ENCODE peak calls at places on chromosomes 7 and 10, in four cellular contexts. X is AG04450, S is A549, T is PC-3. Y is an unnamed sample.

GRCh38 chr7:36794689-36795088 is 70.4 kb upstream of the AOAH start:
- DNase-seq in X (no peak), S (no peak), T (no peak), Y (no peak)

GRCh38 chr7:30852360-30852709 is 59.3 kb upstream of the AQP1 start:
- DNase-seq in X (no peak), S (no peak), T (no peak), Y (no peak)

GRCh38 chr7:150937848-150938561 is 40.1 kb downstream of the KCNH2 start:
- DNase-seq in X (no peak), S (no peak), T (peak), Y (no peak)

GRCh38 chr7:91264924-91265681 is 870 bp downstream of the FZD1 start:
- DNase-seq in X (no peak), S (peak), T (peak), Y (peak)

GRCh38 chr7:115748123-115748738 is 282.3 kb downstream of the TFEC start:
- DNase-seq in X (no peak), S (peak), T (peak), Y (no peak)

GRCh38 chr7:22251284-22251683 is 105.7 kb downstream of the RAPGEF5 start:
- DNase-seq in X (no peak), S (no peak), T (no peak), Y (no peak)

GRCh38 chr7:117995850-117996650 is 122.8 kb upstream of the CTTNBP2 start:
- DNase-seq in X (no peak), S (no peak), T (peak), Y (no peak)

GRCh38 chr10:14184841-14185500 is 145.8 kb downstream of the FRMD4A start:
- DNase-seq in X (no peak), S (no peak), T (no peak), Y (no peak)

GRCh38 chr7:83072576-83073517 is 89.8 kb downstream of the PCLO start:
- DNase-seq in X (no peak), S (no peak), T (peak), Y (no peak)

GRCh38 chr10:95196053-95196452 is 2.0 kb downstream of the ACSM6 start:
- DNase-seq in X (no peak), S (no peak), T (no peak), Y (no peak)

GRCh38 chr10:43257210-43258031 is 9.4 kb downstream of the RASGEF1A start:
- DNase-seq in X (no peak), S (no peak), T (no peak), Y (no peak)

GRCh38 chr10:106076496-106076895 is 1088.0 kb downstream of the SORCS1 start:
- DNase-seq in X (no peak), S (no peak), T (no peak), Y (no peak)

GRCh38 chr10:69479241-69479730 is 28.0 kb downstream of the TSPAN15 start:
- DNase-seq in X (no peak), S (no peak), T (no peak), Y (no peak)

DNA sequence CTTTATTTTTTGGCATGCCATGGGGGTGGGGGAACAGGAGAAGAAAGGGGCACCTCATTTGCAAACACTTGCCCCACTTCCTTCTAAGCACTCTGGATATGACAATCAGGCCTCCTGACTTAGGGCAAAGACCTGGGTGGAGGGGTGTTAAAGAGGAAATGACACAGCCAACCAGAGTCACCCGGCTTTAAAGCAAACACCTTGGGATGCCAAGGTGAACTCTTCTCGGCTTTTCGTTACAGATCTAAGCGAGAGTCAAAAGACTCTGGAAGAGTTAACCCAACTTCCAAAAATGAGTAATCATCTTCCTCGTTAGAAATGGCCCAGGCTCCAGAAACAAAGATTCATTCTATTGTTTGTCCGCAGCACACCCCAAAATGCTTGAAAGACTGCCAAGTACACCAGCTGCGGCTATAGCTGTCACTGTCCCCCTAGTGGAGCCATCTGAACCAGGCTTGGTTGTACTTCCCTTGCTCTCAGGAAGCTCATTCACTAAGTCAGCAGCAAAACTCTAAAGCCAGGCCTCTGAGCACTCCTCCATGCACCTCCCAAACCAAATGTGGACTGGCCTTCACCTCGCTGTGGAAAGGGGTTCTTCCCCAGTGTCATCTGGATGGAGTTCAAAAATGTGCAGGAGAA is 24.8 kb downstream of the FAM53B start:
- DNase-seq in X (no peak), S (peak), T (peak), Y (no peak)
- TF ChIP-seq CTCF in X (peak), S (no peak), T (peak), Y (no peak)

DNA sequence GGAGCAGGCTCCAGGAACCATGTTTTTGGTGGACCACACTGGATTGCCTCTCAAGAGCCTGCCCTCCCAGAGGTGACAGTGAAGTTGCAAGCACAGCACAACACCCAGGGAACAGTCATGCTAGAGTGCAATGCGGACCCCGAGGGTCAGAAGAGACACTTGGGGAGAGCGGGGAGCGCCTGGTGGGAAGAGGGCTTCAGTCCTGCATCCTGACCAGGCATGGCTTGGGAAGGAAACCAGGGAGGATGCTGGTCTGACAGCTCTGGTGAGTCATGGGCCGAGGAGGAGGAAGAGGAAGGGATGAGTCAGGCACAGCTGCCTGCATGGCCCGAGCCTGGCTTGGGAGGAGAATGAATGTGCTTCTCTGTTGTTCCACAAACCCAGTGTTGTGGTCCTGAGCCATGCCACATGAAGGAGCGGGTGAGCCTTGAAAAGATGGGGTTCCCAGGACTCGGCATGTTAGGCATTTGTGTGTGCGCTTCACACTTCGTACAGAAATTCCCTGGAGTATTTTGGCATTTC is 29.5 kb upstream of the ANKRD2 start:
- DNase-seq in X (peak), S (peak), T (peak), Y (no peak)
- TF ChIP-seq CTCF in X (no peak), S (no peak), T (no peak), Y (no peak)

GRCh38 chr7:3089493-3089892 is 45.8 kb upstream of the CARD11 start:
- DNase-seq in X (no peak), S (peak), T (peak), Y (peak)
- TF ChIP-seq CTCF in X (peak), S (peak), T (peak), Y (peak)

GRCh38 chr10:86329896-86330680 is 36.5 kb downstream of the GRID1 start:
- DNase-seq in X (no peak), S (no peak), T (no peak), Y (no peak)

GRCh38 chr10:86333813-86334514 is 32.6 kb downstream of the GRID1 start:
- DNase-seq in X (no peak), S (no peak), T (no peak), Y (no peak)

GRCh38 chr10:86329093-86329710 is 37.4 kb downstream of the GRID1 start:
- DNase-seq in X (no peak), S (no peak), T (no peak), Y (no peak)

GRCh38 chr10:86331861-86332260 is 34.7 kb downstream of the GRID1 start:
- DNase-seq in X (no peak), S (no peak), T (no peak), Y (no peak)

GRCh38 chr10:86330778-86331763 is 35.5 kb downstream of the GRID1 start:
- DNase-seq in X (no peak), S (no peak), T (no peak), Y (no peak)
- TF ChIP-seq CTCF in X (no peak), S (no peak), T (no peak), Y (no peak)

DNA sequence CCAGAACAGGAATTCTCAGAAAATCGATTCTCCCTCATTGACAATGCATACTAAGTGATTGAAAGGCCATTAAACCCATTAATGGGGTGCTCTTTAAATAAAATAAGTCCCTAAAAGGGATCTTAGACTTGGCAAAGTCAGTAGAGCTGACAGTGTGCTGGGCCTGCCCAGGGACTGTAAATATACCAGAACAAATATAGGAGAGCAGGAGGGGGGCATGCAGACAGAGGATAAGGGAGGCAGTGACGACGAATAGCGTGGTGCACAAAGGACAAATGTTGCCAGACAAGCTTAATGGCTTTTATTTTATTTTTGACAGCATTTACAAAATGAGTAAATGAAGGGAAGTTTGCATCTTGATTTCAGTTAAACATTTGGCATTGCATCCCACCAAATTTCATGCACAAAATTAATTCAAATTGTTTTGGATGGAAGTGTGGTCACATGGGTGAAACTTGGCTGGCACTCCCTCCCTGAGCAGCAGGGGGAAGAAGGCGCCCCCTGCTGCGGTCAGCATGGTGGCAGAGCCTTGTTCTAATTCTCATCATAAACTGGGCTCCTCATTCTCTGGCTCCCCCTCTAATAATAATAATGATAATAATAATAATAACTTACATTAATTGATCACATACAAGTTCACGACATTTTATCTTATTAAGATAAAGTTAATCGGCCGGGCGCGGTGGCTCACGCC is 215.9 kb downstream of the SNX10 start:
- DNase-seq in X (no peak), S (no peak), T (no peak), Y (no peak)
- TF ChIP-seq CTCF in X (no peak), S (no peak), T (peak), Y (no peak)

GRCh38 chr7:138773817-138774216 is 24.0 kb upstream of the TMEM213 start:
- DNase-seq in X (no peak), S (no peak), T (no peak), Y (no peak)
- TF ChIP-seq CTCF in X (no peak), S (no peak), T (no peak), Y (no peak)

GRCh38 chr10:46073564-46073963 is 27.5 kb upstream of the MSMB start:
- DNase-seq in X (no peak), S (no peak), T (no peak), Y (no peak)
- TF ChIP-seq CTCF in X (no peak), S (no peak), T (no peak), Y (no peak)

GRCh38 chr10:75108684-75109458 is 2.6 kb upstream of the SAMD8 start:
- DNase-seq in X (no peak), S (peak), T (peak), Y (peak)

GRCh38 chr10:75109459-75109778 is 2.0 kb upstream of the SAMD8 start:
- DNase-seq in X (no peak), S (no peak), T (no peak), Y (no peak)

GRCh38 chr10:75110006-75110632 is 1.3 kb upstream of the SAMD8 start:
- DNase-seq in X (no peak), S (no peak), T (no peak), Y (no peak)

GRCh38 chr10:75111906-75112703 is 649 bp downstream of the SAMD8 start:
- DNase-seq in X (peak), S (peak), T (peak), Y (peak)

DNA sequence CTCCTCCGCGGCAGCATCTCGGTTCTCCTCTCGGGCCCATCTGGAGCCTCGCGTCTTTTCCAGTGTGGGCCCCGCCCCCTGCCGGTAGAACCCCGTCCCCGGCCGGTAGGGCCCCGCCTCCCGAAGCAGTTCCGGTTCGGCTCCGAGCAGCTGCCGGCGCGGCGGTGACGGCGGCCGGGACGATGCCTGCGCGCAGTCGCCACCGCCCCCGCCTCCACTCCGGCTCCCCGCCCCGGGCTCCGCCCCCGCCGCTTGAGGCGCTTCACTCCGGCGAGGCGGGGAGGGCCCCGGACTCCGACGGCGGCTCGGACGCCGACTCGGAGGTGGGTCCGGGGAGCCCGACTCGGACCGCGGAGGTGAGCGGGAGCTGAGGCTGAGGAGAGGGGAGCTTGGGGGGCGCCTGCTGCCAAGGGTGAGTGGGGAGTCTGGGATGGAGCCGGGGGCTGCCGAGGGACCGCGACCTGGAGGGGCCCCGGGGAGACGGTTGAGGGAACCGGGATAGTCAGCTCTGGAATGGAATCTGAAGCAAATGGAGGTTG is at the start of gene SAMD8:
- DNase-seq in X (peak), S (peak), T (peak), Y (peak)
- TF ChIP-seq CTCF in X (no peak), S (no peak), T (peak), Y (no peak)

Y was measured in nephron progenitor cell.